ENCODE peak calls at places on chromosomes 16 and 17, in four cellular contexts. One of them, this sample, is unnamed.

GRCh38 chr16:10039220-10040096 is 142.8 kb downstream of the GRIN2A start:
- DNase-seq in CD8-positive, alpha-beta T cell: no peak
- DNase-seq in A673: peak; percentile 27
- DNase-seq in tibial artery: no peak
- DNase-seq in this sample: peak; percentile 66

GRCh38 chr17:17128476-17129075 is 77.6 kb downstream of the PLD6 start:
- DNase-seq in CD8-positive, alpha-beta T cell: no peak
- DNase-seq in A673: no peak
- DNase-seq in tibial artery: no peak
- DNase-seq in this sample: no peak

GRCh38 chr17:42194133-42194899 is at the start of gene GHDC:
- DNase-seq in CD8-positive, alpha-beta T cell: peak; percentile 74
- DNase-seq in A673: peak; percentile 64
- DNase-seq in tibial artery: peak; percentile 88
- DNase-seq in this sample: peak; percentile 83

GRCh38 chr16:83835972-83836566 is 28.3 kb downstream of the HSBP1 start:
- DNase-seq in CD8-positive, alpha-beta T cell: no peak
- DNase-seq in A673: peak; percentile 64
- DNase-seq in tibial artery: no peak
- DNase-seq in this sample: no peak

GRCh38 chr16:24430937-24431760 is 108.2 kb upstream of the RBBP6 start:
- DNase-seq in CD8-positive, alpha-beta T cell: no peak
- DNase-seq in A673: peak; percentile 75
- DNase-seq in tibial artery: no peak
- DNase-seq in this sample: no peak

GRCh38 chr17:12756786-12757185 is 32.5 kb upstream of the ARHGAP44 start:
- DNase-seq in CD8-positive, alpha-beta T cell: no peak
- DNase-seq in A673: no peak
- DNase-seq in tibial artery: no peak
- DNase-seq in this sample: no peak

GRCh38 chr16:89482087-89482823 is 8.1 kb downstream of the ANKRD11 start:
- DNase-seq in CD8-positive, alpha-beta T cell: no peak
- DNase-seq in A673: no peak
- DNase-seq in tibial artery: no peak
- DNase-seq in this sample: no peak

GRCh38 chr16:78953526-78953925 is 647.0 kb downstream of the MAF start:
- DNase-seq in CD8-positive, alpha-beta T cell: no peak
- DNase-seq in A673: no peak
- DNase-seq in tibial artery: no peak
- DNase-seq in this sample: no peak

GRCh38 chr17:39676198-39676819 is 8.1 kb downstream of the PNMT start:
- DNase-seq in CD8-positive, alpha-beta T cell: peak; percentile 43
- DNase-seq in A673: peak; percentile 34
- DNase-seq in tibial artery: peak; percentile 84
- DNase-seq in this sample: peak; percentile 88

GRCh38 chr17:65154770-65155589 is 17.8 kb downstream of the RGS9 start:
- DNase-seq in CD8-positive, alpha-beta T cell: no peak
- DNase-seq in A673: no peak
- DNase-seq in tibial artery: no peak
- DNase-seq in this sample: no peak

DNA sequence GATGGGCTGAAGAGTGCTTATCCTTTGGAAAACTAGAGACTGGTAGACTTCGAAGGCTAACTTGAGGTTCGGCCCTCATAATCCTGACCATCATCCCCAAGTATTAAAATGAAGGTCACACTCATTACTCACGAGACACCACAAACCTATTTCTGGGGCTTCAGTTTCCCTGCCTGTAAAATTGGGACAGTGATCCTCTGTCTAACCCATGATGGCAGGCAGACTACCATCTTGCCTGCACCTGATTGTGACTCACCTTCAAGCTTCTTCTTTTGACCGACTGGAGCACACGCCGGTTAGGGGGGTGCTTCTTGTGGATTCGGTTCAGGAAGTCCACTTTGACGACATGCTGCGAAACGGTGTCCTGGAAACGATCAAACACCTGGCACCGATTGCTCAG is 14.2 kb upstream of the DHRS13 start:
- DNase-seq in CD8-positive, alpha-beta T cell: no peak
- DNase-seq in A673: no peak
- DNase-seq in tibial artery: no peak
- DNase-seq in this sample: no peak
- H3K36me3 ChIP-seq in CD8-positive, alpha-beta T cell: peaks cover 84% of the 10 kb centered on the region
- H3K36me3 ChIP-seq in A673: peaks cover 95% of the 10 kb centered on the region
- H3K36me3 ChIP-seq in tibial artery: peaks cover 91% of the 10 kb centered on the region
- H3K36me3 ChIP-seq in this sample: peaks cover 88% of the 10 kb centered on the region

GRCh38 chr17:49825645-49826044 is 22.2 kb downstream of the TAC4 start:
- DNase-seq in CD8-positive, alpha-beta T cell: no peak
- DNase-seq in A673: no peak
- DNase-seq in tibial artery: no peak
- DNase-seq in this sample: no peak
- H3K36me3 ChIP-seq in CD8-positive, alpha-beta T cell: peaks cover 63% of the 10 kb centered on the region
- H3K36me3 ChIP-seq in A673: peaks cover 83% of the 10 kb centered on the region
- H3K36me3 ChIP-seq in tibial artery: peaks cover 69% of the 10 kb centered on the region
- H3K36me3 ChIP-seq in this sample: peaks cover 71% of the 10 kb centered on the region

DNA sequence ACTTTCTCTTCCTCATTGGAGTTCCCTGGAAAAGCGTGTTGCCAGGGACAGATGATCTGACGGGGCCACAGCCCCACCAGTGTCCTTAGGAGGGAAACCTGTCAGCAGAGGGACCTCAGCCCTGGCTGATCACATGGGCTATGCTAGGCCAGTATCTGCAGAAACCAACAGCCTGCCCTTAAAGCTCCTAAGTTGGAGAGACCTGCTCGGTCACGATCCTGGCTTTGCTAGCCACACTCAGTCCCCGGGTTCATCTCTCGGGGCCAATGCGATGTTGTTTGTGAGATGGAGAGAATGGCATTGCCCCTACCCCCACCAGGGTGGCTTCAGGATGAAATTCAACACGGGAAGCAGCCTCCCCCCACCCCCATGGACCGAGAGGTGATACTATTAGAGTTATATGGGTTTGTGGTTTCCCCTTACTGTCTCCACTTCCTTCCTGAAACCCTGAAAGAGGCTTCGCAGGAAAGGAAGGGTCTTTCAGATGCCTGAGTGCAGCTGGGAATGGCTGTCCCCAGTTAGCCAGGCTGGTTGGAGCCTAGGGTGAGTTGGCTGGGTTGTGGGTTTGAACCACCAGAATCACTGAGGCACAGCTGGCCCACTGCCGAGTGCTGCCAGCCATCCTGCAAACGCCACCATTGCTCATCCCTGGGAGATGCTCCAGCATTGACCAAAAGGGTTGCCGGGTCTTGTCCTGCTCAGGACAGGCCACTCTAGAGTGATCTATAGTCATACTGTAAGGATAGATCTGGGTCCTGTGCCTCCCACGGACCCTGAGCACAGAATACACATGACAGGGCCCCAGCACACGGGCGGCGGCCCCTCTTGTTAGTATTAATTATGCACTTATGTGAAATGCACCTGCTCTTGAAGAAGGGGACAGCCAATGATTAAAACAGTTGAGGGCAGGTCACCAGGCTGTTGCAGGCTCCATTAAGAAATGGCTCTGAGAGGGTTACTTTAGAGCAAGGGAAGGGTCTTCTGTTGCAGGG is 16.8 kb downstream of the RMI2 start:
- DNase-seq in CD8-positive, alpha-beta T cell: peak; percentile 15
- DNase-seq in A673: peak; percentile 73
- DNase-seq in tibial artery: no peak
- DNase-seq in this sample: no peak
- H3K36me3 ChIP-seq in CD8-positive, alpha-beta T cell: no peaks in the 10 kb centered on the region
- H3K36me3 ChIP-seq in A673: no peaks in the 10 kb centered on the region
- H3K36me3 ChIP-seq in tibial artery: no peaks in the 10 kb centered on the region
- H3K36me3 ChIP-seq in this sample: no peaks in the 10 kb centered on the region

DNA sequence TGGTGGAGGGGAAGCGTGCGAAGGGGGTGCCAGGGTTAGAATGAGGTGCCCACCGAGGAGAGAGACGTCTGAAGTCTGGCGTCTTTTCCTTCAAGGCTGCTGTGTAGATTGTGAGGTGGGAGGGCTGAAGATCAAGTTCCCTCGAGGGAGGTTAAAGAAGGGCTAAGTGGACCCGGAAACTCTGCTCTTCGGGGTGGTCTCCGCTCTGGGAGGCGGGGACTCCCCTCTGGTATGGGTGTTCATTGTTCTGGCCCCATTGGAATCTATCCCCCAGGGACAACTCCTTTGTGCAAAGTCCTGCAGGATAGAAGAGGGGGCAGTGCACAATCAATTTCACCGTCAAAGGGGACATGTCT is 627 bp upstream of the RAB34 start:
- DNase-seq in CD8-positive, alpha-beta T cell: no peak
- DNase-seq in A673: peak; percentile 66
- DNase-seq in tibial artery: no peak
- DNase-seq in this sample: peak; percentile 61
- H3K36me3 ChIP-seq in CD8-positive, alpha-beta T cell: peaks cover 20% of the 10 kb centered on the region
- H3K36me3 ChIP-seq in A673: peaks cover 54% of the 10 kb centered on the region
- H3K36me3 ChIP-seq in tibial artery: peaks cover 36% of the 10 kb centered on the region
- H3K36me3 ChIP-seq in this sample: peaks cover 27% of the 10 kb centered on the region

GRCh38 chr17:67947325-67947813 is 48.9 kb downstream of the C17orf58 start:
- DNase-seq in CD8-positive, alpha-beta T cell: no peak
- DNase-seq in A673: no peak
- DNase-seq in tibial artery: no peak
- DNase-seq in this sample: no peak

GRCh38 chr17:67950945-67951344 is 45.3 kb downstream of the C17orf58 start:
- DNase-seq in CD8-positive, alpha-beta T cell: no peak
- DNase-seq in A673: no peak
- DNase-seq in tibial artery: no peak
- DNase-seq in this sample: no peak
- H3K36me3 ChIP-seq in CD8-positive, alpha-beta T cell: peaks cover 33% of the 10 kb centered on the region
- H3K36me3 ChIP-seq in A673: peaks cover 56% of the 10 kb centered on the region
- H3K36me3 ChIP-seq in tibial artery: peaks cover 51% of the 10 kb centered on the region
- H3K36me3 ChIP-seq in this sample: peaks cover 61% of the 10 kb centered on the region

GRCh38 chr16:11880047-11880446 is 28.7 kb upstream of the RSL1D1 start:
- DNase-seq in CD8-positive, alpha-beta T cell: no peak
- DNase-seq in A673: no peak
- DNase-seq in tibial artery: no peak
- DNase-seq in this sample: no peak
- H3K36me3 ChIP-seq in CD8-positive, alpha-beta T cell: peaks cover 21% of the 10 kb centered on the region
- H3K36me3 ChIP-seq in A673: peaks cover 74% of the 10 kb centered on the region
- H3K36me3 ChIP-seq in tibial artery: peaks cover 64% of the 10 kb centered on the region
- H3K36me3 ChIP-seq in this sample: peaks cover 63% of the 10 kb centered on the region

This sample was measured in cardiac muscle cell.